ENCODE peak calls at places on chromosome 7, in five cellular contexts. M is keratinocyte; Y is astrocyte of the spinal cord; B is NCI-H774; J is effector CD4-positive, alpha-beta T cell. O is an unnamed sample.

GRCh38 chr7:77217474-77218185 is 18.0 kb upstream of the FGL2 start:
- DNase-seq in M (no peak), Y (no peak), B (no peak), J (no peak), O (no peak)

GRCh38 chr7:40986351-40986873 is 716.5 kb downstream of the INHBA start:
- DNase-seq in Y (peak), B (peak), J (no peak), M (no peak), O (no peak)

GRCh38 chr7:45067582-45067981 is 21.2 kb downstream of the NACAD start:
- DNase-seq in M (no peak), Y (no peak), J (no peak), B (no peak), O (no peak)

GRCh38 chr7:20545016-20545415 is 70.5 kb upstream of the ABCB5 start:
- DNase-seq in J (no peak), M (no peak), Y (no peak), B (no peak), O (no peak)

GRCh38 chr7:140526214-140526613 is 46.9 kb upstream of the MKRN1 start:
- DNase-seq in J (no peak), Y (no peak), B (no peak), M (no peak), O (no peak)

GRCh38 chr7:47525066-47525623 is 56.8 kb downstream of the TNS3 start:
- DNase-seq in Y (no peak), B (no peak), M (no peak), J (no peak), O (no peak)

GRCh38 chr7:785416-785815 is 46.9 kb upstream of the SUN1 start:
- DNase-seq in M (no peak), Y (no peak), B (no peak), J (no peak), O (no peak)

GRCh38 chr7:121824276-121824675 is 48.7 kb upstream of the PTPRZ1 start:
- DNase-seq in M (no peak), J (no peak), Y (no peak), B (no peak), O (no peak)

GRCh38 chr7:133040178-133040577 is 41.7 kb downstream of the CHCHD3 start:
- DNase-seq in Y (no peak), B (no peak), J (no peak), M (no peak), O (no peak)

GRCh38 chr7:108385834-108386422 is 70.3 kb downstream of the NRCAM start:
- DNase-seq in Y (no peak), J (no peak), M (no peak), B (no peak), O (no peak)

GRCh38 chr7:102912742-102913141 is at the start of gene LRRC17:
- DNase-seq in B (peak), M (no peak), Y (peak), J (no peak), O (no peak)

GRCh38 chr7:150901160-150902035 is 49.1 kb downstream of the AOC1 start:
- DNase-seq in B (no peak), Y (no peak), J (no peak), M (no peak), O (no peak)

GRCh38 chr7:87702326-87702725 is 74.1 kb downstream of the RUNDC3B start:
- DNase-seq in J (no peak), Y (peak), M (peak), B (no peak), O (no peak)

GRCh38 chr7:149819961-149820340 is 18.2 kb upstream of the ZNF862 start:
- DNase-seq in Y (no peak), B (no peak), M (no peak), J (no peak), O (no peak)

GRCh38 chr7:144390481-144390880 is 13.0 kb downstream of the NOBOX start:
- DNase-seq in M (no peak), Y (no peak), B (no peak), J (no peak), O (no peak)

GRCh38 chr7:150727381-150727780 is 9.8 kb upstream of the GIMAP5 start:
- DNase-seq in J (no peak), B (no peak), Y (no peak), M (no peak), O (no peak)

GRCh38 chr7:76303829-76304505 is 1.5 kb downstream of the HSPB1 start:
- DNase-seq in M (no peak), B (peak), Y (peak), J (no peak), O (no peak)

GRCh38 chr7:39324134-39324760 is 242.0 kb upstream of the YAE1 start:
- DNase-seq in M (no peak), J (no peak), Y (no peak), B (no peak), O (no peak)

GRCh38 chr7:1767524-1767923 is 97.4 kb downstream of the ELFN1 start:
- DNase-seq in Y (no peak), B (peak), M (no peak), J (no peak), O (no peak)

GRCh38 chr7:34946486-34946885 is 90.8 kb downstream of the DPY19L1 start:
- DNase-seq in B (no peak), M (no peak), Y (no peak), J (no peak), O (no peak)

GRCh38 chr7:34133356-34133982 is 228.1 kb downstream of the BMPER start:
- DNase-seq in J (no peak), M (peak), B (no peak), Y (peak), O (no peak)

GRCh38 chr7:44978511-44979366 is at the start of gene MYO1G:
- DNase-seq in Y (no peak), J (peak), B (no peak), M (no peak), O (peak)

GRCh38 chr7:137342340-137342739 is 1.2 kb downstream of the PTN start:
- DNase-seq in B (no peak), Y (peak), J (no peak), M (no peak), O (no peak)

GRCh38 chr7:16223963-16224707 is 197.2 kb downstream of the CRPPA start:
- DNase-seq in B (no peak), Y (no peak), J (no peak), M (no peak), O (no peak)

GRCh38 chr7:26309089-26309488 is 17.4 kb downstream of the SNX10 start:
- DNase-seq in B (no peak), J (no peak), Y (no peak), M (no peak), O (no peak)

GRCh38 chr7:3455826-3456444 is 154.9 kb downstream of the SDK1 start:
- DNase-seq in M (no peak), J (no peak), B (no peak), Y (peak), O (no peak)

GRCh38 chr7:7478569-7478968 is 57.1 kb downstream of the COL28A1 start:
- DNase-seq in M (no peak), J (no peak), B (no peak), Y (no peak), O (no peak)

GRCh38 chr7:100433592-100434296 is 2.6 kb downstream of the PPP1R35 start:
- DNase-seq in J (no peak), Y (no peak), B (no peak), M (no peak), O (no peak)

GRCh38 chr7:126696639-126697038 is 556.1 kb downstream of the GRM8 start:
- DNase-seq in M (no peak), B (no peak), Y (no peak), J (no peak), O (no peak)